ENCODE peak calls at places on chromosome 5, in eight cellular contexts. D is WTC11; O is HFF-Myc; N is ureter; J is fibroblast of lung; V is activated T-cell treated with anti-CD3 and anti-CD28 coated beads, Interleukin-2, amount 50 U/mL, for 1 hour; B is mesenchymal stem cell; C is naive B cell. U is an unnamed sample.

GRCh38 chr5:90169078-90169477 is 240.5 kb downstream of the CETN3 start:
- DNase-seq in D (no peak), O (no peak), N (no peak), J (no peak), V (no peak), B (no peak), C (no peak), U (no peak)

GRCh38 chr5:178290376-178290775 is 57.8 kb upstream of the PHYKPL start:
- DNase-seq in D (no peak), O (no peak), N (no peak), J (no peak), V (no peak), B (no peak), C (no peak), U (no peak)

GRCh38 chr5:37668524-37669047 is 171.3 kb downstream of the GDNF start:
- DNase-seq in D (no peak), O (peak; percentile 95), N (no peak), J (peak; percentile 94), V (no peak), B (peak; percentile 97), C (no peak), U (no peak)

GRCh38 chr5:35263266-35263665 is 33.0 kb upstream of the PRLR start:
- DNase-seq in D (no peak), O (no peak), N (no peak), J (no peak), V (no peak), B (no peak), C (no peak), U (no peak)

GRCh38 chr5:173535976-173536639 is 80.3 kb downstream of the BOD1 start:
- DNase-seq in D (no peak), O (no peak), N (no peak), J (no peak), V (no peak), B (peak; percentile 28), C (no peak), U (no peak)

GRCh38 chr5:175597718-175598117 is 60.2 kb upstream of the HRH2 start:
- DNase-seq in D (no peak), O (no peak), N (no peak), J (no peak), V (no peak), B (no peak), C (no peak), U (no peak)

GRCh38 chr5:156479864-156480263 is 152.9 kb downstream of the SGCD start:
- DNase-seq in D (no peak), O (no peak), N (no peak), J (peak; percentile 98), V (no peak), B (peak; percentile 84), C (no peak), U (no peak)

GRCh38 chr5:52743970-52744369 is 43.7 kb upstream of the ITGA1 start:
- DNase-seq in D (no peak), O (no peak), N (no peak), J (peak; percentile 79), V (no peak), B (peak; percentile 91), C (no peak), U (no peak)